ENCODE peak calls at places on chromosomes 13 and 19, in five cellular contexts. I is cardiac fibroblast, P is mammary epithelial cell, R is fibroblast of the aortic adventitia, J is AG04450. Q is an unnamed sample.

GRCh38 chr13:112616586-112617381 is 28.8 kb upstream of the TUBGCP3 start:
- DNase-seq in I (peak; percentile 61), P (peak; percentile 33), R (peak; percentile 63), J (no peak), Q (peak; percentile 13)

GRCh38 chr13:30480292-30480947 is 14.7 kb upstream of the HMGB1 start:
- DNase-seq in I (no peak), P (no peak), R (no peak), J (no peak), Q (no peak)

GRCh38 chr19:737591-738093 is 13.3 kb upstream of the MISP start:
- DNase-seq in I (peak; percentile 29), P (no peak), R (no peak), J (no peak), Q (no peak)

GRCh38 chr13:35179494-35179893 is 237.4 kb downstream of the NBEA start:
- DNase-seq in I (peak; percentile 14), P (peak; percentile 26), R (peak; percentile 5), J (no peak), Q (no peak)

GRCh38 chr19:40646564-40647254 is 43.7 kb downstream of the NUMBL start:
- DNase-seq in I (peak; percentile 38), P (peak; percentile 54), R (no peak), J (no peak), Q (no peak)

GRCh38 chr19:37953576-37954303 is 46.7 kb downstream of the SIPA1L3 start:
- DNase-seq in I (peak; percentile 36), P (no peak), R (peak; percentile 34), J (no peak), Q (peak; percentile 53)

GRCh38 chr19:40453151-40453735 is 9.1 kb upstream of the SERTAD3 start:
- DNase-seq in I (no peak), P (no peak), R (no peak), J (no peak), Q (no peak)

GRCh38 chr13:87666826-87667225 is 4.3 kb upstream of the SLITRK5 start:
- DNase-seq in I (no peak), P (no peak), R (no peak), J (no peak), Q (no peak)

GRCh38 chr13:36130542-36131214 is 504 bp downstream of the DCLK1 start:
- DNase-seq in I (peak; percentile 20), P (no peak), R (peak; percentile 35), J (no peak), Q (peak; percentile 14)

GRCh38 chr19:53520547-53521372 is 17.2 kb upstream of the ZNF331 start:
- DNase-seq in I (peak; percentile 99), P (peak; percentile 97), R (peak; percentile 99), J (peak; percentile 97), Q (peak; percentile 99)

GRCh38 chr13:100443998-100444328 is 144.6 kb downstream of the GGACT start:
- DNase-seq in I (no peak), P (no peak), R (no peak), J (no peak), Q (no peak)

GRCh38 chr19:54493967-54494585 is 8.6 kb upstream of the LAIR2 start:
- DNase-seq in I (no peak), P (no peak), R (no peak), J (no peak), Q (no peak)

DNA sequence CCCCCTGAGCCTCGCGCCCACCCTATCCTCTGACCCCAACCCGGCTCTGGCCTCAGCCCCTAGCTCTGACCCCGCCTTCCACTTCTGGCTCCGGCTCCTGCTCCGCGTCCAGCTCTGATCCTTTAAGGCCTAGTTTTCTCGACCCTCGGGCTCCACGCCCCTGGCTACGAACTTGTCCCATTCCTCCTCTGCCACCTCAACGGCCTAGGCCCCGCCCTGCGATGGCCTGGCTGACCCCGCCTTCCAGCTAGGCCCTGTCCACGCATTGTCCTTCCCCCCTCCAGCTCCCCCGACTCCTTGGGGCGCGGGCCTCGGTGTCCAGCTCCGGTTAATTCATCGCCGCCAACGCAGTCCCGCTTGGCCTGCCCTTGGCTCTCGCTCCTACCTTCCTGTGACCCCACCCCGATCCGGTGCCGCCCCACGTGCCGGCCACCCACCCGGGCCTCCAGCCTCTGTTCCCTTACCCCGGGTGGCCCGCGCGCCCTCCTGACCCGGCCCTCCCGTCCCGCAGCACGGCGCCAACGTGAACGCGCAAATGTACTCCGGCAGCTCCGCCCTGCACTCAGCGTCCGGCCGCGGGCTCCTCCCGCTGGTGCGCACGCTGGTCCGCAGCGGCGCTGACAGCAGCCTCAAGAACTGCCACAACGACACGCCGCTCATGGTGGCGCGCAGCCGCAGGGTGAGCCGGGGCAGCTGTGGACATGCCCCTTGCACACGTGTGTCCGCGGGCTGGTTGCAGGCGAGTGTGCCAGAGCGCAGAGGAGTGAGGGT is 9.4 kb downstream of the BCL3 start:
- DNase-seq in I (peak; percentile 68), P (no peak), R (peak; percentile 58), J (no peak), Q (peak; percentile 66)
- TF ChIP-seq CTCF in I (no peak), P (no peak), R (peak; percentile 12), J (no peak), Q (peak; percentile 21)

GRCh38 chr19:1945899-1946298 is 4.9 kb downstream of the CSNK1G2 start:
- DNase-seq in I (peak; percentile 22), P (no peak), R (no peak), J (no peak), Q (no peak)
- TF ChIP-seq CTCF in I (peak; percentile 65), P (peak; percentile 76), R (peak; percentile 55), J (peak; percentile 51), Q (peak; percentile 62)

DNA sequence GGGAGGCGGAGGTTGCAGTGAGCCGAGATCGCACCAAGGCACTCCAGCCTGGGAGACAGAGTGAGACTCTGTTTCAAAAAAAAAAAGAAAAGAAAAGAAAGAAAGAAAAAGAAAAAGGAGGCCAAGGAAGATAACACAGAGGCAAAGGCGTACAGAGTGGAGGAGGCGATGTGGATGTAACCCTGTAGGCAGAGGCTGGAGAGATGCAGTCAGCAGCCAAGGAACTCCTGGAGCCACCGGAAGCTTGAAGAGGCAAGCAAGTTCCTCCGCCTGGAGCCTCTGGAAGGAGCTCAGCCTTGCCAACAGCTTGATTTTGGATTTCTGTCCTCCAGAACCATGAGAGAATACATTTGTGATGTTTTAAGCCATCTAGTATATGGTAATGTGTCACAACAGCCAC is 6.7 kb upstream of the CCDC8 start:
- DNase-seq in I (no peak), P (no peak), R (no peak), J (no peak), Q (no peak)
- TF ChIP-seq CTCF in I (no peak), P (no peak), R (no peak), J (no peak), Q (no peak)

DNA sequence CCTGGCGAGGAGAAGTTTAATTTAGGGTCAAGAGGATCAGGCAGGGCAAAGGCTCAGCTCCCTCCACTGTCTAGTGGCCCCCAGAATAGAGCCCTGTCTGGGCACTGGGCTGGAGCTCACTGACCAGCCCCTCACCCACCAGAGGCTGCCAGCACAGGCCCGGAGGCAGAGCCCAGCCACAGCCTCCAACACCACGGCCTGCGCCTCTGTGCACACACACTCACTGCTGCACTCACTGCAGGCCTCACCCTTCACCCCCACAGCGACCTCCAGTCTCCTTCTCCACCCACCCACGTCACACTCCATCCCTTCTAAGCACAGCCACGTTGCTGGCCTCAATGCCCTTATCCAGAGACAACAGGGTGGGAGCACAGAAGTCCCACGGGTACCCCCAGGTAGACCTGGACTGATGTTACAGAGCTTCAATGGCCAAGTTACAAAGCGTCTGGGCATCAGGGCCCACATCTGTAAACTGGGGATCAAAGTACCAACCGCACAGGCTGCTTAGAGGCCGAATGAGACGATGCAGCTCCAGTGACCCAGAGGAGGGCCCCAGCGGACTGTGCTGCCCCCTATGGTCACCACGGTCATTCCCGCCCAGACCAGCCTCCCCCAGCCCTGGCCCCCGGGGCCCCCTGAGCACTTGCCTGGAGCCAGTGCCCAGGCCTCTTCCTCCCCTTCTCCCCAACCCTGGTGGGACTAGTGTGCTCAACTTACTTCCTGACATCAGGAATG is 4.5 kb upstream of the PRKD2 start:
- DNase-seq in I (no peak), P (no peak), R (no peak), J (no peak), Q (no peak)
- TF ChIP-seq CTCF in I (peak; percentile 1), P (peak; percentile 21), R (no peak), J (peak; percentile 27), Q (peak; percentile 15)

DNA sequence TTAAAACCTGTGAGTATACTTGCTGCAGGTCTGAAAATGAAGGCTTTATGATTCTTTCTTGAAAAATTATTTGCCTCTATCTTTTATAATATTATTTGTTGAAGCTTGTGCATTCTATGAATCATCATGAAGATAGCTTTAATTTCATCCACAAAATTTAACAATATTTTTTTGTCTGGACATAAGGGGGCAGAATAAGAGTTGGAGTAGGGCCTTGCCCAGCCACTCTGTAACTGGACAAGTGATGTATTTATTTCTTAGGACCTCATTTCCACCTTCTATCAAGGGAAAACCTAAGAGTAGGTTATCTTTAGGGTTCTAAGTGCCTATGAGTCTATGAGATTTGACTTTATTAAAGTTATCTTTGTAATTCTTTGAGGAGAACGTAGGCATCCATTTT is 49.9 kb downstream of the N4BP2L1 start:
- DNase-seq in I (no peak), P (no peak), R (peak; percentile 14), J (no peak), Q (no peak)
- TF ChIP-seq CTCF in I (no peak), P (no peak), R (no peak), J (peak; percentile 5), Q (no peak)

GRCh38 chr19:49684251-49684982 is 5.0 kb upstream of the ADM5 start:
- DNase-seq in I (no peak), P (no peak), R (no peak), J (no peak), Q (no peak)
- TF ChIP-seq CTCF in I (peak; percentile 65), P (peak; percentile 67), R (peak; percentile 61), J (peak; percentile 50), Q (peak; percentile 57)

Q was measured in astrocyte of the spinal cord.